ENCODE peak calls at places on chromosomes 11 and 22, in four cellular contexts. N is CD8-positive, alpha-beta T cell; I is HCT116; M is sigmoid colon. R is an unnamed sample.

GRCh38 chr22:21961886-21962654 is 9.4 kb upstream of the PPM1F start:
- DNase-seq in N (no peak), I (no peak), M (no peak), R (no peak)

GRCh38 chr11:34519595-34520235 is 6.1 kb upstream of the ELF5 start:
- DNase-seq in N (no peak), I (no peak), M (no peak), R (no peak)

GRCh38 chr11:62337682-62338181 is 484 bp downstream of the ASRGL1 start:
- DNase-seq in N (peak), I (no peak), M (no peak), R (no peak)

GRCh38 chr22:48553119-48553518 is 1274.6 kb downstream of the BRD1 start:
- DNase-seq in N (no peak), I (no peak), M (no peak), R (no peak)

GRCh38 chr11:73271936-73272679 is at the start of gene P2RY6:
- DNase-seq in N (no peak), I (no peak), M (peak), R (no peak)

GRCh38 chr22:32271389-32271788 is 16.2 kb upstream of the SLC5A4 start:
- DNase-seq in N (no peak), I (no peak), M (no peak), R (no peak)

GRCh38 chr11:76767659-76768058 is 15.5 kb upstream of the TSKU start:
- DNase-seq in N (no peak), I (no peak), M (no peak), R (no peak)

GRCh38 chr11:11742486-11742885 is 99.3 kb upstream of the USP47 start:
- DNase-seq in N (no peak), I (no peak), M (no peak), R (no peak)

GRCh38 chr11:45087301-45087700 is 59.1 kb upstream of the PRDM11 start:
- DNase-seq in N (no peak), I (no peak), M (no peak), R (no peak)

GRCh38 chr11:12179019-12179418 is 68.6 kb downstream of the MICAL2 start:
- DNase-seq in N (no peak), I (no peak), M (no peak), R (no peak)

GRCh38 chr11:37849731-37850130 is 1251.7 kb upstream of the RAG2 start:
- DNase-seq in N (no peak), I (no peak), M (no peak), R (no peak)

GRCh38 chr11:10770626-10771254 is 19.7 kb downstream of the CTR9 start:
- DNase-seq in N (peak), I (peak), M (no peak), R (no peak)

GRCh38 chr22:34344702-34345101 is 424.4 kb upstream of the LARGE1 start:
- DNase-seq in N (no peak), I (no peak), M (no peak), R (no peak)

GRCh38 chr11:3167143-3168119 is 2.3 kb upstream of the OSBPL5 start:
- DNase-seq in N (no peak), I (no peak), M (no peak), R (no peak)

GRCh38 chr22:23225724-23226496 is 45.6 kb downstream of the BCR start:
- DNase-seq in N (peak), I (no peak), M (no peak), R (no peak)

GRCh38 chr11:69310351-69310750 is 16.4 kb downstream of the MYEOV start:
- DNase-seq in N (no peak), I (no peak), M (peak), R (no peak)

GRCh38 chr11:118922745-118923627 is 2.7 kb downstream of the BCL9L start:
- DNase-seq in N (no peak), I (no peak), M (peak), R (no peak)

GRCh38 chr11:94477644-94478043 is 16.0 kb downstream of the MRE11 start:
- DNase-seq in N (no peak), I (no peak), M (no peak), R (no peak)

GRCh38 chr11:23201936-23202522 is 341.8 kb upstream of the CCDC179 start:
- DNase-seq in N (no peak), I (no peak), M (no peak), R (no peak)

GRCh38 chr22:35582861-35583670 is 34.1 kb downstream of the MB start:
- DNase-seq in N (peak), I (peak), M (peak), R (peak)

GRCh38 chr11:35033011-35033410 is 106.0 kb upstream of the CD44 start:
- DNase-seq in N (no peak), I (no peak), M (no peak), R (no peak)

GRCh38 chr22:45554040-45554406 is 51.3 kb downstream of the FBLN1 start:
- DNase-seq in N (no peak), I (no peak), M (no peak), R (no peak)

GRCh38 chr11:77351281-77351905 is 49.9 kb upstream of the GDPD4 start:
- DNase-seq in N (no peak), I (no peak), M (no peak), R (no peak)

GRCh38 chr22:35411112-35411511 is 11.2 kb downstream of the MCM5 start:
- DNase-seq in N (no peak), I (no peak), M (no peak), R (peak)

GRCh38 chr11:132523929-132524328 is 1008.4 kb downstream of the OPCML start:
- DNase-seq in N (no peak), I (no peak), M (no peak), R (no peak)

GRCh38 chr22:46082633-46083032 is 67.7 kb upstream of the PPARA start:
- DNase-seq in N (no peak), I (no peak), M (peak), R (no peak)

GRCh38 chr11:123560001-123560400 is 94.4 kb downstream of the SCN3B start:
- DNase-seq in N (no peak), I (no peak), M (peak), R (no peak)

GRCh38 chr11:123558536-123559315 is 95.7 kb downstream of the SCN3B start:
- DNase-seq in N (no peak), I (no peak), M (no peak), R (no peak)

GRCh38 chr11:123562166-123562565 is 92.3 kb downstream of the SCN3B start:
- DNase-seq in N (no peak), I (no peak), M (no peak), R (no peak)

GRCh38 chr11:123561046-123561781 is 93.2 kb downstream of the SCN3B start:
- DNase-seq in N (no peak), I (no peak), M (no peak), R (no peak)

GRCh38 chr11:123559418-123559817 is 95.0 kb downstream of the SCN3B start:
- DNase-seq in N (no peak), I (no peak), M (no peak), R (no peak)
- TF ChIP-seq CTCF in N (no peak), I (peak), M (no peak), R (no peak)

GRCh38 chr11:66036334-66036710 is 10.0 kb upstream of the CATSPER1 start:
- DNase-seq in N (no peak), I (no peak), M (no peak), R (no peak)
- H3K4me3 ChIP-seq in N (no peak), I (no peak), M (no peak), R (no peak)

GRCh38 chr22:38973289-38974169 is 8.6 kb upstream of the APOBEC3B start:
- DNase-seq in N (peak), I (no peak), M (no peak), R (no peak)
- TF ChIP-seq CTCF in N (peak), I (peak), M (peak), R (peak)

GRCh38 chr11:75471134-75471943 is 38.3 kb upstream of the KLHL35 start:
- DNase-seq in N (no peak), I (no peak), M (no peak), R (no peak)
- H3K4me3 ChIP-seq in N (no peak), I (no peak), M (no peak), R (no peak)

GRCh38 chr11:46808804-46809431 is 37.2 kb downstream of the CKAP5 start:
- DNase-seq in N (no peak), I (peak), M (no peak), R (no peak)
- TF ChIP-seq CTCF in N (no peak), I (peak), M (no peak), R (peak)

R was measured in GM12864.